ENCODE peak calls at places on chromosomes 4 and X, in ten cellular contexts. Y is prostate gland, P is hepatocyte, W is sigmoid colon, T is WTC11, H is H9, A is HFF-Myc, J is psoas muscle, X is mammary epithelial cell, C is endothelial cell. E is an unnamed sample.

GRCh38 chrX:11666180-11666579 is 460 bp upstream of the ARHGAP6 start:
- DNase-seq in Y (no peak), P (peak), W (peak), T (peak), H (peak), A (no peak), J (peak), X (no peak), C (peak), E (no peak)

GRCh38 chrX:111352424-111352823 is 59.6 kb downstream of the DCX start:
- DNase-seq in Y (peak), P (peak), W (peak), T (no peak), H (no peak), A (no peak), J (peak), X (peak), C (no peak), E (no peak)

GRCh38 chr4:159010563-159011260 is 92.2 kb upstream of the RAPGEF2 start:
- DNase-seq in Y (peak), P (peak), W (peak), T (no peak), H (no peak), A (no peak), J (peak), X (peak), C (no peak), E (no peak)

GRCh38 chr4:8129136-8129535 is 29.5 kb downstream of the ABLIM2 start:
- DNase-seq in Y (no peak), P (no peak), W (no peak), T (no peak), H (no peak), A (no peak), J (peak), X (no peak), C (no peak), E (no peak)

GRCh38 chrX:149831473-149831872 is 49.5 kb upstream of the MAGEA8 start:
- DNase-seq in Y (no peak), P (no peak), W (no peak), T (peak), H (no peak), A (no peak), J (no peak), X (no peak), C (no peak), E (no peak)

GRCh38 chr4:82124365-82124764 is 249.4 kb downstream of the HNRNPD start:
- DNase-seq in Y (no peak), P (no peak), W (no peak), T (no peak), H (no peak), A (no peak), J (no peak), X (peak), C (no peak), E (peak)

GRCh38 chr4:108224628-108225053 is 55.9 kb upstream of the LEF1 start:
- DNase-seq in Y (no peak), P (peak), W (no peak), T (no peak), H (no peak), A (no peak), J (no peak), X (no peak), C (no peak), E (peak)

GRCh38 chr4:127212269-127212580 is 420.5 kb upstream of the INTU start:
- DNase-seq in Y (no peak), P (no peak), W (no peak), T (no peak), H (no peak), A (no peak), J (no peak), X (no peak), C (no peak), E (no peak)

GRCh38 chr4:177321647-177322046 is 12.0 kb downstream of the NEIL3 start:
- DNase-seq in Y (no peak), P (no peak), W (no peak), T (no peak), H (no peak), A (no peak), J (no peak), X (no peak), C (no peak), E (no peak)

GRCh38 chr4:71664366-71664765 is 119.5 kb downstream of the GC start:
- DNase-seq in Y (no peak), P (no peak), W (no peak), T (no peak), H (no peak), A (no peak), J (no peak), X (no peak), C (no peak), E (no peak)

GRCh38 chr4:108937066-108937465 is 174.2 kb upstream of the ETNPPL start:
- DNase-seq in Y (no peak), P (no peak), W (no peak), T (no peak), H (no peak), A (no peak), J (no peak), X (no peak), C (no peak), E (no peak)

GRCh38 chr4:7052923-7053715 is 9.9 kb downstream of the TADA2B start:
- DNase-seq in Y (no peak), P (no peak), W (peak), T (no peak), H (no peak), A (no peak), J (peak), X (no peak), C (no peak), E (no peak)

GRCh38 chrX:150148749-150149672 is 210.7 kb upstream of the EOLA2 start:
- DNase-seq in Y (no peak), P (no peak), W (no peak), T (no peak), H (no peak), A (no peak), J (no peak), X (no peak), C (no peak), E (no peak)

GRCh38 chrX:111823068-111823467 is 52.9 kb upstream of the TRPC5OS start:
- DNase-seq in Y (no peak), P (peak), W (no peak), T (peak), H (peak), A (no peak), J (no peak), X (no peak), C (peak), E (peak)

GRCh38 chr4:170729897-170730296 is 640.1 kb upstream of the AADAT start:
- DNase-seq in Y (no peak), P (no peak), W (no peak), T (no peak), H (no peak), A (no peak), J (no peak), X (no peak), C (no peak), E (no peak)

GRCh38 chr4:82756061-82756460 is 42.5 kb downstream of the SCD5 start:
- DNase-seq in Y (no peak), P (no peak), W (no peak), T (no peak), H (no peak), A (no peak), J (no peak), X (no peak), C (no peak), E (no peak)

GRCh38 chr4:167715176-167715575 is 377.2 kb upstream of the ANXA10 start:
- DNase-seq in Y (no peak), P (no peak), W (no peak), T (no peak), H (no peak), A (no peak), J (no peak), X (no peak), C (no peak), E (no peak)

GRCh38 chrX:123504047-123504446 is 228.8 kb downstream of the THOC2 start:
- DNase-seq in Y (no peak), P (no peak), W (no peak), T (no peak), H (no peak), A (no peak), J (no peak), X (no peak), C (no peak), E (no peak)

GRCh38 chr4:38753021-38753806 is 29.6 kb downstream of the TLR10 start:
- DNase-seq in Y (peak), P (peak), W (peak), T (peak), H (peak), A (peak), J (peak), X (peak), C (peak), E (no peak)

GRCh38 chr4:6788123-6788522 is 5.6 kb downstream of the KIAA0232 start:
- DNase-seq in Y (no peak), P (no peak), W (no peak), T (no peak), H (no peak), A (no peak), J (no peak), X (no peak), C (no peak), E (no peak)

GRCh38 chr4:53576676-53577372 is 14.5 kb downstream of the LNX1 start:
- DNase-seq in Y (no peak), P (peak), W (no peak), T (no peak), H (no peak), A (no peak), J (no peak), X (no peak), C (no peak), E (no peak)

GRCh38 chrX:120302434-120302833 is 8.8 kb downstream of the TMEM255A start:
- DNase-seq in Y (no peak), P (peak), W (no peak), T (peak), H (peak), A (no peak), J (no peak), X (peak), C (no peak), E (no peak)

DNA sequence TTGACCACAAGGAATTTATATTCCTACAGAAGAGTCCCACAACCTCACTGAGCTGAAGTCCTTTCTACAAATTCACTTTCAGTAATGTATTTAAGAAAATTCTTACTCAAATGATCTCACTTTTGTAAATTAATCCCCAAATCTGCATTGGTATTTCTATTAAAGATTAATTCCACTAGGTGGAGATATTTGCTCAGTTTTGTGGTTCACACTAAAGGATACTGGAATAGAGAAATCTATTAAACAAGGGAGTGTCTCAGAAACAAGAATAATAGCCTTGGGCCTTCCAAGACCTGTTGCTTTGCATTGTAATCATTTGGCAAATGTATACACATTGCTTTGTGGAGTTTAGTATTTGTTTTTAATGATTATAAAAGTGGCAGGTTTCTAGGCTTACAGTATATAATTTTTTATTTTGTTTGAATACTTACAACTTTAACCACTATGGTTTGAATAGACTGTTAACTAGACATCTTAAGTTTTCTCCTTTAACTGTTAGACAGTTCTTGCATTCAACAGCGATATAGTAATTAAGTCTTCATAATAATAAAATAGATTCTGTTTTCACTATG is 25.9 kb downstream of the CFAP299 start:
- DNase-seq in Y (no peak), P (peak), W (no peak), T (no peak), H (no peak), A (no peak), J (no peak), X (peak), C (no peak), E (no peak)
- TF ChIP-seq CTCF in Y (peak), P (peak), W (peak), T (peak), H (peak), A (no peak), J (peak), X (peak), C (peak), E (peak)

DNA sequence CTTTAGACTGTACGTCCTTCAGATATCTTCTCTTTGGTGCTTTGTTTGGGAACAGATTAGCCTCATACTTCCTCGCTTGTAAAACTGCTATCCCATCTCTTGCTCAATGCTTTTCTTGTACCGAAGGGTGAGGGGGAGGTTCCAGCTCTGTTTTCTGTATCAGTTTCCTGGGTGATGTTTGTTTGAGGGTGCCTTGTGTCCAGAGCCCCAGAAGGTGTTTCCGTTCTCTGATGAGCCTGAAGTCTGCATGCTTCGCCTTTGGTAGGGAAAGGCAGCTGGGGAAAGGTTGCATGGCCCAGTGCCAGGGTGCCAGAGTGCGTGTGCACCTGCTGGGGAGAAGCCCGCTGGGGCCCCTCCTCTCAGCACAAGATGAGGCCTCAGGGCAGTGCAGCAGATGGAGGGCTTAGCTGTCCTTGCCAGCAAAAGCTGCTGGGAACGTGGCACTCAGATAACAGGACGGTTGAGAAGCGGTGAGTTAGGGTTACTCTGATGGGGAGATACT is 73.7 kb downstream of the TBL1X start:
- DNase-seq in Y (peak), P (peak), W (no peak), T (no peak), H (no peak), A (no peak), J (no peak), X (no peak), C (no peak), E (no peak)
- TF ChIP-seq CTCF in Y (no peak), P (no peak), W (no peak), T (no peak), H (no peak), A (no peak), J (no peak), X (no peak), C (no peak), E (no peak)

GRCh38 chrX:2614911-2615310 is 76.2 kb upstream of the CD99 start:
- DNase-seq in Y (no peak), P (peak), W (no peak), T (no peak), H (no peak), A (peak), J (no peak), X (peak), C (no peak), E (no peak)

GRCh38 chrX:2610246-2611170 is 80.6 kb upstream of the CD99 start:
- DNase-seq in Y (no peak), P (peak), W (no peak), T (no peak), H (no peak), A (no peak), J (no peak), X (no peak), C (no peak), E (no peak)

GRCh38 chrX:2607113-2607512 is 84.0 kb upstream of the CD99 start:
- DNase-seq in Y (no peak), P (no peak), W (no peak), T (no peak), H (no peak), A (no peak), J (no peak), X (no peak), C (no peak), E (no peak)

GRCh38 chrX:2608638-2609430 is 82.3 kb upstream of the CD99 start:
- DNase-seq in Y (peak), P (peak), W (peak), T (peak), H (peak), A (no peak), J (peak), X (peak), C (peak), E (peak)

GRCh38 chrX:2609431-2610238 is 81.5 kb upstream of the CD99 start:
- DNase-seq in Y (no peak), P (no peak), W (peak), T (no peak), H (no peak), A (no peak), J (no peak), X (peak), C (no peak), E (no peak)
- TF ChIP-seq CTCF in Y (no peak), P (peak), W (no peak), T (no peak), H (peak), A (no peak), J (peak), X (no peak), C (no peak), E (peak)

GRCh38 chr4:104899863-104900262 is 246.8 kb upstream of the TET2 start:
- DNase-seq in Y (no peak), P (no peak), W (no peak), T (no peak), H (no peak), A (no peak), J (no peak), X (no peak), C (no peak), E (peak)

GRCh38 chr4:104896623-104897296 is 249.9 kb upstream of the TET2 start:
- DNase-seq in Y (no peak), P (no peak), W (no peak), T (no peak), H (no peak), A (no peak), J (no peak), X (peak), C (no peak), E (no peak)

GRCh38 chr4:104897297-104897645 is 249.4 kb upstream of the TET2 start:
- DNase-seq in Y (no peak), P (no peak), W (no peak), T (no peak), H (no peak), A (no peak), J (no peak), X (no peak), C (no peak), E (no peak)

GRCh38 chr4:104905546-104905945 is 241.1 kb upstream of the TET2 start:
- DNase-seq in Y (no peak), P (no peak), W (no peak), T (no peak), H (no peak), A (no peak), J (no peak), X (no peak), C (no peak), E (no peak)

GRCh38 chr4:104901438-104901837 is 245.2 kb upstream of the TET2 start:
- DNase-seq in Y (peak), P (peak), W (no peak), T (no peak), H (peak), A (no peak), J (no peak), X (peak), C (no peak), E (no peak)
- TF ChIP-seq CTCF in Y (no peak), P (peak), W (no peak), T (no peak), H (peak), A (no peak), J (no peak), X (no peak), C (no peak), E (no peak)

GRCh38 chrX:70970482-70970999 is 39.6 kb upstream of the SLC7A3 start:
- DNase-seq in Y (no peak), P (no peak), W (no peak), T (no peak), H (no peak), A (no peak), J (no peak), X (peak), C (no peak), E (peak)
- TF ChIP-seq CTCF in Y (no peak), P (peak), W (no peak), T (no peak), H (peak), A (no peak), J (no peak), X (peak), C (no peak), E (peak)

E was measured in K562.